ENCODE peak calls at places on chromosomes 1 and 21, in seven cellular contexts. P is HCT116; I is naive thymus-derived CD4-positive, alpha-beta T cell; U is heart right ventricle; B is ovary; K is SJSA1; C is DND-41. Q is an unnamed sample.
A peak's percentile ranks its signal among the peaks of the same experiment; 100 is the strongest.

GRCh38 chr21:44566403-44566802 is 7.1 kb upstream of the KRTAP10-4 start:
- DNase-seq in P (no peak), I (no peak), U (no peak), B (no peak), K (no peak), C (no peak), Q (no peak)

GRCh38 chr1:41455479-41456271 is 28.8 kb downstream of the EDN2 start:
- DNase-seq in P (no peak), I (no peak), U (peak; percentile 85), B (no peak), K (no peak), C (no peak), Q (no peak)

GRCh38 chr1:9294440-9294773 is 1.7 kb downstream of the SPSB1 start:
- DNase-seq in P (no peak), I (no peak), U (peak; percentile 26), B (peak; percentile 50), K (peak; percentile 57), C (peak; percentile 37), Q (no peak)

GRCh38 chr1:66335859-66336640 is 197.9 kb upstream of the SGIP1 start:
- DNase-seq in P (no peak), I (peak; percentile 85), U (peak; percentile 87), B (peak; percentile 39), K (no peak), C (no peak), Q (no peak)

GRCh38 chr1:159009287-159009686 is 420 bp upstream of the IFI16 start:
- DNase-seq in P (no peak), I (no peak), U (no peak), B (no peak), K (no peak), C (peak; percentile 37), Q (no peak)

GRCh38 chr1:37474697-37475379 is 458 bp downstream of the ZC3H12A start:
- DNase-seq in P (no peak), I (no peak), U (no peak), B (peak; percentile 57), K (peak; percentile 31), C (no peak), Q (no peak)

GRCh38 chr1:212467843-212468482 is 35.2 kb downstream of the NENF start:
- DNase-seq in P (no peak), I (no peak), U (no peak), B (no peak), K (no peak), C (no peak), Q (no peak)

GRCh38 chr1:24641646-24642151 is 1.4 kb upstream of the SRRM1 start:
- DNase-seq in P (no peak), I (peak; percentile 3), U (peak; percentile 18), B (peak; percentile 66), K (peak; percentile 45), C (peak; percentile 37), Q (no peak)

GRCh38 chr1:109806733-109807397 is 43.1 kb upstream of the EPS8L3 start:
- DNase-seq in P (no peak), I (no peak), U (no peak), B (no peak), K (no peak), C (peak; percentile 56), Q (no peak)

GRCh38 chr1:107404756-107405155 is 263.9 kb downstream of the NTNG1 start:
- DNase-seq in P (no peak), I (no peak), U (no peak), B (no peak), K (no peak), C (no peak), Q (no peak)

GRCh38 chr1:38600286-38600685 is 259.3 kb downstream of the RRAGC start:
- DNase-seq in P (no peak), I (no peak), U (no peak), B (no peak), K (no peak), C (no peak), Q (no peak)

GRCh38 chr21:45612096-45613019 is 31.2 kb upstream of the PCBP3 start:
- DNase-seq in P (no peak), I (no peak), U (no peak), B (peak; percentile 4), K (peak; percentile 37), C (no peak), Q (no peak)

GRCh38 chr1:112359961-112360767 is 35.9 kb upstream of the CTTNBP2NL start:
- DNase-seq in P (no peak), I (no peak), U (peak; percentile 27), B (peak; percentile 69), K (no peak), C (no peak), Q (no peak)

GRCh38 chr21:15199414-15199813 is 134.6 kb upstream of the NRIP1 start:
- DNase-seq in P (no peak), I (no peak), U (no peak), B (no peak), K (no peak), C (no peak), Q (no peak)

GRCh38 chr1:2181271-2181670 is 13.3 kb downstream of the FAAP20 start:
- DNase-seq in P (no peak), I (no peak), U (no peak), B (no peak), K (no peak), C (no peak), Q (no peak)

GRCh38 chr1:116290085-116290670 is 82.9 kb upstream of the ATP1A1 start:
- DNase-seq in P (no peak), I (no peak), U (no peak), B (no peak), K (peak; percentile 30), C (no peak), Q (no peak)

GRCh38 chr1:41381691-41382530 is 20.7 kb downstream of the FOXO6 start:
- DNase-seq in P (peak; percentile 42), I (no peak), U (no peak), B (peak; percentile 55), K (no peak), C (no peak), Q (no peak)

GRCh38 chr1:40703316-40703715 is 11.8 kb downstream of the NFYC start:
- DNase-seq in P (no peak), I (no peak), U (no peak), B (no peak), K (peak; percentile 40), C (no peak), Q (no peak)

GRCh38 chr1:1092149-1092855 is 18.2 kb upstream of the RNF223 start:
- DNase-seq in P (no peak), I (no peak), U (no peak), B (peak; percentile 13), K (no peak), C (no peak), Q (no peak)

GRCh38 chr1:163561570-163562295 is 240.0 kb downstream of the NUF2 start:
- DNase-seq in P (peak; percentile 1), I (no peak), U (no peak), B (no peak), K (no peak), C (no peak), Q (peak; percentile 83)

GRCh38 chr21:15000076-15000475 is 64.7 kb downstream of the NRIP1 start:
- DNase-seq in P (no peak), I (no peak), U (no peak), B (no peak), K (peak; percentile 57), C (no peak), Q (no peak)

GRCh38 chr1:223233410-223234163 is 90.5 kb upstream of the TLR5 start:
- DNase-seq in P (peak; percentile 70), I (no peak), U (peak; percentile 42), B (peak; percentile 35), K (peak; percentile 94), C (no peak), Q (no peak)

GRCh38 chr1:56577859-56578663 is 1.3 kb downstream of the PLPP3 start:
- DNase-seq in P (no peak), I (no peak), U (peak; percentile 32), B (peak; percentile 52), K (peak; percentile 50), C (peak; percentile 21), Q (no peak)

GRCh38 chr1:163046071-163046470 is 23.1 kb upstream of the RGS4 start:
- DNase-seq in P (no peak), I (no peak), U (no peak), B (no peak), K (no peak), C (no peak), Q (no peak)

GRCh38 chr1:41053324-41053723 is 31.8 kb upstream of the SLFNL1 start:
- DNase-seq in P (no peak), I (no peak), U (no peak), B (no peak), K (no peak), C (no peak), Q (no peak)

GRCh38 chr1:46171351-46171750 is 3.5 kb upstream of the TSPAN1 start:
- DNase-seq in P (no peak), I (no peak), U (peak; percentile 70), B (no peak), K (no peak), C (no peak), Q (no peak)

GRCh38 chr1:47859092-47859743 is 138.0 kb downstream of the TRABD2B start:
- DNase-seq in P (no peak), I (no peak), U (no peak), B (no peak), K (no peak), C (peak; percentile 62), Q (no peak)

GRCh38 chr1:47554082-47554481 is 116.2 kb downstream of the FOXD2 start:
- DNase-seq in P (no peak), I (no peak), U (no peak), B (no peak), K (no peak), C (no peak), Q (no peak)

GRCh38 chr1:34822202-34822601 is 29.4 kb downstream of the GJA4 start:
- DNase-seq in P (no peak), I (no peak), U (no peak), B (no peak), K (no peak), C (no peak), Q (no peak)

GRCh38 chr21:14972678-14973077 is 92.1 kb downstream of the NRIP1 start:
- DNase-seq in P (no peak), I (no peak), U (no peak), B (no peak), K (no peak), C (no peak), Q (no peak)

GRCh38 chr21:42063578-42064521 is 7.3 kb upstream of the UMODL1 start:
- DNase-seq in P (no peak), I (peak; percentile 63), U (no peak), B (no peak), K (no peak), C (peak; percentile 30), Q (no peak)
- H3K4me3 ChIP-seq in P (no peak overlapping the region), I (peak overlapping the region; percentile 64), U (peak overlapping the region; percentile 35), B (no peak overlapping the region), K (no peak overlapping the region), C (peak overlapping the region; percentile 27), Q (no peak overlapping the region)

GRCh38 chr1:61952675-61953074 is 210.4 kb downstream of the PATJ start:
- DNase-seq in P (no peak), I (no peak), U (no peak), B (no peak), K (no peak), C (no peak), Q (no peak)
- H3K4me3 ChIP-seq in P (no peak overlapping the region), I (no peak overlapping the region), U (peak overlapping the region; percentile 28), B (no peak overlapping the region), K (no peak overlapping the region), C (no peak overlapping the region), Q (no peak overlapping the region)

GRCh38 chr1:98459471-98459870 is 202.1 kb upstream of the SNX7 start:
- DNase-seq in P (no peak), I (no peak), U (no peak), B (no peak), K (no peak), C (peak; percentile 43), Q (no peak)
- H3K4me3 ChIP-seq in P (no peak overlapping the region), I (no peak overlapping the region), U (no peak overlapping the region), B (no peak overlapping the region), K (no peak overlapping the region), C (no peak overlapping the region), Q (no peak overlapping the region)

GRCh38 chr1:101137144-101138126 is 99.4 kb upstream of the S1PR1 start:
- DNase-seq in P (no peak), I (no peak), U (no peak), B (no peak), K (no peak), C (no peak), Q (no peak)
- H3K4me3 ChIP-seq in P (no peak overlapping the region), I (no peak overlapping the region), U (no peak overlapping the region), B (no peak overlapping the region), K (no peak overlapping the region), C (no peak overlapping the region), Q (no peak overlapping the region)